ENCODE peak calls at places on chromosomes 1 and 21, in ten cellular contexts. O is CD8-positive, alpha-beta T cell; D is brain microvascular endothelial cell; G is psoas muscle; P is right lobe of liver; R is GM23248; S is prostate gland; Y is heart right ventricle; T is astrocyte; U is CD8-positive, alpha-beta memory T cell. C is an unnamed sample.
A peak's percentile ranks its signal among the peaks of the same experiment; 100 is the strongest.

GRCh38 chr1:170586942-170587593 is 55.1 kb downstream of the GORAB start:
- DNase-seq in O (no peak), D (no peak), G (no peak), P (no peak), R (peak; percentile 88), S (no peak), Y (no peak), T (peak; percentile 69), U (no peak), C (no peak)

GRCh38 chr1:160837558-160838205 is 25.0 kb downstream of the CD244 start:
- DNase-seq in O (peak; percentile 91), D (peak; percentile 6), G (no peak), P (peak; percentile 32), R (peak; percentile 67), S (no peak), Y (peak; percentile 40), T (peak; percentile 6), U (peak; percentile 78), C (no peak)

GRCh38 chr1:31581821-31582810 is 5.8 kb downstream of the TINAGL1 start:
- DNase-seq in O (no peak), D (no peak), G (no peak), P (no peak), R (peak; percentile 42), S (no peak), Y (no peak), T (no peak), U (no peak), C (no peak)

GRCh38 chr1:203200059-203200553 is 13.6 kb upstream of the CHI3L1 start:
- DNase-seq in O (no peak), D (no peak), G (peak; percentile 53), P (no peak), R (peak; percentile 90), S (peak; percentile 17), Y (no peak), T (peak; percentile 79), U (no peak), C (peak; percentile 34)

GRCh38 chr1:79006564-79006963 is at the start of gene ADGRL4:
- DNase-seq in O (no peak), D (peak; percentile 60), G (peak; percentile 36), P (peak; percentile 68), R (peak; percentile 73), S (no peak), Y (peak; percentile 57), T (peak; percentile 71), U (no peak), C (no peak)

GRCh38 chr1:116558140-116558549 is 12.7 kb downstream of the CD58 start:
- DNase-seq in O (no peak), D (no peak), G (no peak), P (no peak), R (no peak), S (no peak), Y (no peak), T (no peak), U (no peak), C (no peak)

GRCh38 chr1:23273450-23274133 is 56.3 kb upstream of the HTR1D start:
- DNase-seq in O (no peak), D (peak; percentile 88), G (no peak), P (peak; percentile 40), R (peak; percentile 84), S (no peak), Y (no peak), T (peak; percentile 81), U (no peak), C (no peak)

GRCh38 chr1:100538935-100539835 is 1.2 kb downstream of the GPR88 start:
- DNase-seq in O (peak; percentile 33), D (no peak), G (peak; percentile 19), P (peak; percentile 78), R (peak; percentile 47), S (no peak), Y (peak; percentile 34), T (no peak), U (no peak), C (no peak)

GRCh38 chr21:36424592-36424991 is 39.4 kb downstream of the CHAF1B start:
- DNase-seq in O (no peak), D (no peak), G (no peak), P (no peak), R (no peak), S (no peak), Y (no peak), T (no peak), U (no peak), C (no peak)

GRCh38 chr21:36423772-36424433 is 38.7 kb downstream of the CHAF1B start:
- DNase-seq in O (no peak), D (no peak), G (no peak), P (no peak), R (no peak), S (no peak), Y (no peak), T (no peak), U (no peak), C (no peak)

GRCh38 chr21:36427502-36427901 is 42.3 kb downstream of the CHAF1B start:
- DNase-seq in O (no peak), D (no peak), G (no peak), P (no peak), R (no peak), S (no peak), Y (no peak), T (no peak), U (no peak), C (no peak)

GRCh38 chr21:36422279-36423098 is 37.3 kb downstream of the CHAF1B start:
- DNase-seq in O (no peak), D (peak; percentile 67), G (peak; percentile 43), P (peak; percentile 69), R (peak; percentile 66), S (peak; percentile 51), Y (peak; percentile 34), T (peak; percentile 42), U (no peak), C (no peak)

DNA sequence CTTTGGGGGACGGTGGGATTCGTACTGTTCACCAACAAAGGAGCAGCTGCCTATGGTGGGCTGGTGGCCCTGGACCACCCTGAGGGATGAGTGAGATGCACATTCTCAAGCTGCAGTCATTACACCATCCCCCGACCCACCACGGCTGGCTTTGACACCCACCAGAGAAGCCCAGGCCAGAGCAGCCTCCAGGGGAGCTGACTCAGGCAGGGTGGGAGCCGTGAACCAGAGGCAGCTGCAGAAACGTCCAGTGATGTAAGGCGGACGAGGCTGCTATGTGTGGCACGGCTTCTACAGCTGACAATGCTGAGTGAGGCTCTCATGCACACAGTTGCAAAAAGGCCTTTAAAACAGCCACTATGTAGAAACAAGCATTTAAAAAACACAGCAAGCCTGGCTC is 40.1 kb downstream of the CHAF1B start:
- DNase-seq in O (no peak), D (peak; percentile 75), G (peak; percentile 37), P (no peak), R (peak; percentile 25), S (no peak), Y (no peak), T (peak; percentile 73), U (no peak), C (no peak)
- H3K27ac ChIP-seq in O (no peak overlapping the region), D (no peak overlapping the region), G (no peak overlapping the region), P (no peak overlapping the region), R (no peak overlapping the region), S (no peak overlapping the region), Y (no peak overlapping the region), T (peak overlapping the region; percentile 28), U (no peak overlapping the region), C (no peak overlapping the region)

GRCh38 chr1:234072793-234073192 is 168.3 kb downstream of the SLC35F3 start:
- DNase-seq in O (no peak), D (no peak), G (no peak), P (no peak), R (no peak), S (no peak), Y (no peak), T (no peak), U (no peak), C (no peak)

GRCh38 chr1:234079896-234080295 is 175.4 kb downstream of the SLC35F3 start:
- DNase-seq in O (no peak), D (no peak), G (no peak), P (no peak), R (no peak), S (no peak), Y (no peak), T (no peak), U (no peak), C (no peak)

GRCh38 chr1:234083460-234083859 is 179.0 kb downstream of the SLC35F3 start:
- DNase-seq in O (no peak), D (no peak), G (no peak), P (no peak), R (peak; percentile 17), S (no peak), Y (no peak), T (peak; percentile 66), U (no peak), C (no peak)

DNA sequence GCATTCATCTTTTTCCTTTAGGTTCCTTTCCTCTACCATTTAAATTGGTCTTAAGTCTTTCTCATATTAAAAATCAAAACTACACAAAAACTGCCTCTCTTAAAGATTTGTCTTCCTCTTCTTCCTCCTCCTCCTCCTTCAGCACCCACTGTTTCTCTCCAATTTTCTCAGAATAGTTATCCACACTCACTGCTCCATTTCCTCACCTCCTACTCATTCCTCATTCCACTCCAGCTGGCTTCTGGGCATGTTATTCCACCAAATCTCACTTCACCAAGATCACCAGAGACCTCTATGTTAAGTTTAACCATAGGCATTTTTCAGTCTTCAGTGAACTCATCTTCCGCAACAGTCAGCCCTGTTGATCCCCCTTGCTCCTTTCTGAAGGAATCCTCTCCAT is 173.7 kb downstream of the SLC35F3 start:
- DNase-seq in O (no peak), D (no peak), G (no peak), P (no peak), R (no peak), S (no peak), Y (no peak), T (no peak), U (no peak), C (no peak)
- H3K27me3 ChIP-seq in O (no peaks in the 10 kb centered on the region), D (no peaks in the 10 kb centered on the region), G (peaks cover 2% of the 10 kb centered on the region), P (no peaks in the 10 kb centered on the region), R (peaks cover 3% of the 10 kb centered on the region), S (no peaks in the 10 kb centered on the region), Y (no peaks in the 10 kb centered on the region), T (no peaks in the 10 kb centered on the region), U (no peaks in the 10 kb centered on the region), C (no peaks in the 10 kb centered on the region)

DNA sequence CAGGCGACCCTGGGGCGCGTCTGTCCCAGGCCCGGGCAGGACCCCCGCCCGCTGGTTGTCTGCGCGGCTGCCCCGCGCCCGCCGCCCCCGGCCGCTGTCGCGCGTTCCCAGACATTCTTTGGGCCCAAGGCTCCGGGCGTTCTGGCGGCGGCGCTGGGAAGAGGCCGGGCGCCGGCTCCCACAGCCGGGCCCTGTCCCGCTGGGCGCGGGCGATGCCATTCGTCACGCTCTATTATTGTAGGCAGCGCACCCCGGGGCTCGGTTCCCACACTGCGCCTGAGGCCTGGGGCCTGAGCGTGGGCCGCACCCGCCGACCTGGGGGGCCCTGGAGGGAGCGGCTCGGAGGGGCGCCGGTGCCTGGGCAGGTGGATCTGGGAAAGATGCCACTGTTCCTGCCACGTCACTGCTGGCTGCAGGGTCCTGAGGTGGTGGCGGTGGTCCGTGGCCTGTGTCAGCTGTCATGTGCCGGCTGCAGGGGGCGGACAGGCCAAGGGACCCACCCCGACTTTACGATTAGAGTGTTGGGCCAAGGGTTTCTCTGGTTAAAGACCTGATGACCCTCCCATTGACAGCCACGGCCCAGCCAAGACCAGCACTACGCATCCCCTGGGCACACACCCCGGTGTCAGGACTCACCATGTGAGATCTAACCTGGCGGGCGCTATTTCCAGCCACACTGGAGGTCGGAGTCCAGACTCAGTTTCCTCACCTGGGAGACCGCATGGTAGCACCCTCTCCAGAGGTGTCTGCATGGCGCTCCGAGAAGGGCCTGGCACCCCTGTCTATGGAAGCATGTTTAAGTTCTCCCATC is 55.1 kb upstream of the ADARB1 start:
- DNase-seq in O (no peak), D (peak; percentile 54), G (peak; percentile 68), P (peak; percentile 18), R (peak; percentile 77), S (no peak), Y (peak; percentile 33), T (peak; percentile 18), U (no peak), C (no peak)
- H3K4me3 ChIP-seq in O (no peak overlapping the region), D (peak overlapping the region; percentile 9), G (peak overlapping the region; percentile 60), P (no peak overlapping the region), R (peak overlapping the region; percentile 69), S (peak overlapping the region; percentile 41), Y (peak overlapping the region; percentile 51), T (no peak overlapping the region), U (no peak overlapping the region), C (peak overlapping the region; percentile 52)

GRCh38 chr21:14536929-14537328 is 9.2 kb downstream of the SAMSN1 start:
- DNase-seq in O (no peak), D (no peak), G (no peak), P (no peak), R (no peak), S (no peak), Y (no peak), T (no peak), U (no peak), C (no peak)
- H3K27ac ChIP-seq in O (no peak overlapping the region), D (no peak overlapping the region), G (no peak overlapping the region), P (no peak overlapping the region), R (no peak overlapping the region), S (no peak overlapping the region), Y (no peak overlapping the region), T (no peak overlapping the region), U (no peak overlapping the region), C (no peak overlapping the region)

C was measured in dorsolateral prefrontal cortex.